ENCODE peak calls at places on chromosomes 6 and 20, in six cellular contexts. R is tibial artery, B is IMR-90, D is left lung, I is astrocyte, W is vagina. S is an unnamed sample. For H3K9me3, the result is how much of the 10 kb centered on the place peaks cover.

GRCh38 chr6:156080371-156080770 is 624.7 kb upstream of the NOX3 start:
- DNase-seq in R (no peak), D (no peak), W (no peak), B (peak), I (no peak), S (no peak)

GRCh38 chr20:25196701-25197120 is 1.2 kb downstream of the ENTPD6 start:
- DNase-seq in R (no peak), I (no peak), W (peak), D (no peak), B (no peak), S (no peak)

GRCh38 chr20:44714701-44715494 is at the start of gene CCN5:
- DNase-seq in I (peak), R (peak), W (no peak), D (peak), B (peak), S (no peak)

GRCh38 chr6:111573118-111573883 is 32.4 kb downstream of the TRAF3IP2 start:
- DNase-seq in R (peak), B (peak), D (no peak), I (peak), W (no peak), S (no peak)

GRCh38 chr20:29299811-29300578 is 1957.5 kb upstream of the DEFB115 start:
- DNase-seq in I (no peak), D (no peak), B (no peak), R (no peak), W (no peak), S (no peak)

GRCh38 chr6:117449549-117450439 is 24.1 kb upstream of the ROS1 start:
- DNase-seq in D (peak), B (peak), I (peak), W (no peak), R (peak), S (peak)

GRCh38 chr20:11379257-11380011 is 538.3 kb upstream of the BTBD3 start:
- DNase-seq in W (no peak), R (no peak), D (peak), B (no peak), I (no peak), S (no peak)

GRCh38 chr6:20202070-20202658 is 10.1 kb downstream of the MBOAT1 start:
- DNase-seq in I (peak), W (no peak), B (peak), D (no peak), R (no peak), S (no peak)

GRCh38 chr6:55405474-55406220 is 78.4 kb downstream of the GFRAL start:
- DNase-seq in R (no peak), I (no peak), W (no peak), B (no peak), D (no peak), S (no peak)

GRCh38 chr6:169420912-169421543 is 167.4 kb upstream of the THBS2 start:
- DNase-seq in I (no peak), R (no peak), W (peak), D (no peak), B (peak), S (no peak)

DNA sequence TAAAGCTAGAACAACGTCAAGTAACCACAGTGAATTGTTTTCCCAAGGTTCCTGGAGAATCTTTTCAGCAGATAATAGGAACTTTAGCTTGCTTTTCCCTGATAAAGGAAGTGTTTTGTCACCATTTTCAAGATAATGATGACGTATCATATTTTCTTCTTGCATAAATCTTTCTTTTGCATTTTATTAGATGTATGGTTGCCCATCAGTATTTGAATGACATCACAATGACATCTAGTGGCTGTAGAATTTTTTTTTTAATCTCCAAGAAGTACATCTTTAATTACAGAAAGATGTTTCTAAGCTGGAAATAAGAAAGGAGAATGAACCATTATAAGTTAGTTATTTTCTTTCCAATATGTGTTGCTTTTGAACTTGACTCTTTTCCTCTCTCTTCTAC is 83.0 kb downstream of the CENPW start:
- DNase-seq in D (no peak), I (no peak), W (no peak), B (no peak), R (no peak), S (no peak)
- TF ChIP-seq CTCF in D (no peak), I (no peak), W (no peak), B (no peak), R (no peak), S (no peak)

GRCh38 chr6:27547157-27548075 is 74.5 kb upstream of the ZNF184 start:
- DNase-seq in W (no peak), B (peak), D (no peak), R (no peak), I (peak), S (peak)
- H3K4me3 ChIP-seq in W (no peak), B (peak), D (no peak), R (no peak), I (peak), S (peak)

GRCh38 chr6:45069091-45069490 is 259.0 kb upstream of the RUNX2 start:
- DNase-seq in R (no peak), I (no peak), D (no peak), W (no peak), B (no peak), S (no peak)
- H3K9me3 ChIP-seq in R (under half), I (under half), D (under half), W (under half), B (under half), S (under half)

DNA sequence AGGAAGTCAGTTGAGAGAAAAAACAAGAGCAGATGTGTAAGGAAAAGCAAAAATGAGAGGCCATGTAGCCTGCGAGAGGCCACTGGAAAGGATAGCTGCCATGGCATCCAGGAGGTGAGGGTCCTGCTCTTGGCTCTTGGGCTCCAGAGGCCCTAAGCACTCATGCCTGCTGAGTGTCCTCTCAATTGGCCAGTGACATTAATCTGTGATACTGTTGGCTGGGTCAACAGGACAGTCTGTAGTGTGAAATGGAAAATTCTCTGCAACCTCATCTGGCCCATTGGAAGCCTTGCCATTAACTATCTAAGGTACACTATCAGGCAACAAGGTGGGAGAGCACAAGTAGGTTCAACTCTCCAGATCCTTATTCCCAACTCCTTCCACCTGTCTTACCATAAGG is 180.9 kb downstream of the LY86 start:
- DNase-seq in I (no peak), R (no peak), D (no peak), B (no peak), W (no peak), S (no peak)
- TF ChIP-seq CTCF in I (no peak), R (no peak), D (no peak), B (no peak), W (no peak), S (no peak)

S was measured in AG04450.